ENCODE peak calls at places on chromosomes 3 and 15, in eight cellular contexts. One of them, this sample, is unnamed. For H3K4me1, the result is how much of the 10 kb centered on the place peaks cover.

GRCh38 chr15:34271493-34271892 is 46.7 kb downstream of the EMC4 start:
- DNase-seq in cardiac muscle cell: peak
- DNase-seq in A549: peak
- DNase-seq in A673: no peak
- DNase-seq in lower lobe of right lung: no peak
- DNase-seq in pancreas: no peak
- DNase-seq in body of pancreas: no peak
- DNase-seq in CD8-positive, alpha-beta T cell: no peak
- DNase-seq in this sample: no peak

GRCh38 chr3:126509565-126510322 is 7.8 kb downstream of the UROC1 start:
- DNase-seq in lower lobe of right lung: peak
- DNase-seq in A673: no peak
- DNase-seq in A549: no peak
- DNase-seq in body of pancreas: no peak
- DNase-seq in cardiac muscle cell: no peak
- DNase-seq in pancreas: peak
- DNase-seq in CD8-positive, alpha-beta T cell: no peak
- DNase-seq in this sample: no peak

GRCh38 chr3:146449584-146449983 is 19.8 kb downstream of the PLSCR2 start:
- DNase-seq in cardiac muscle cell: no peak
- DNase-seq in pancreas: no peak
- DNase-seq in lower lobe of right lung: no peak
- DNase-seq in A673: no peak
- DNase-seq in A549: no peak
- DNase-seq in body of pancreas: no peak
- DNase-seq in CD8-positive, alpha-beta T cell: no peak
- DNase-seq in this sample: no peak

GRCh38 chr3:151581046-151581445 is 120.2 kb upstream of the IGSF10 start:
- DNase-seq in A673: peak
- DNase-seq in body of pancreas: no peak
- DNase-seq in cardiac muscle cell: peak
- DNase-seq in lower lobe of right lung: no peak
- DNase-seq in pancreas: no peak
- DNase-seq in A549: no peak
- DNase-seq in CD8-positive, alpha-beta T cell: no peak
- DNase-seq in this sample: no peak

GRCh38 chr15:80507638-80508316 is 103.6 kb downstream of the ARNT2 start:
- DNase-seq in lower lobe of right lung: no peak
- DNase-seq in body of pancreas: no peak
- DNase-seq in CD8-positive, alpha-beta T cell: no peak
- DNase-seq in pancreas: no peak
- DNase-seq in A549: no peak
- DNase-seq in A673: no peak
- DNase-seq in cardiac muscle cell: peak
- DNase-seq in this sample: no peak

GRCh38 chr3:110180733-110181132 is 843.4 kb upstream of the DPPA4 start:
- DNase-seq in CD8-positive, alpha-beta T cell: no peak
- DNase-seq in lower lobe of right lung: no peak
- DNase-seq in A549: no peak
- DNase-seq in cardiac muscle cell: peak
- DNase-seq in pancreas: no peak
- DNase-seq in A673: no peak
- DNase-seq in body of pancreas: peak
- DNase-seq in this sample: no peak

GRCh38 chr15:66215811-66216210 is 37.7 kb downstream of the MEGF11 start:
- DNase-seq in pancreas: no peak
- DNase-seq in cardiac muscle cell: no peak
- DNase-seq in body of pancreas: no peak
- DNase-seq in A673: no peak
- DNase-seq in lower lobe of right lung: no peak
- DNase-seq in CD8-positive, alpha-beta T cell: no peak
- DNase-seq in A549: no peak
- DNase-seq in this sample: no peak

GRCh38 chr15:80977627-80978036 is 12.0 kb downstream of the MESD start:
- DNase-seq in CD8-positive, alpha-beta T cell: no peak
- DNase-seq in cardiac muscle cell: peak
- DNase-seq in lower lobe of right lung: peak
- DNase-seq in pancreas: no peak
- DNase-seq in A673: peak
- DNase-seq in body of pancreas: peak
- DNase-seq in A549: peak
- DNase-seq in this sample: no peak

GRCh38 chr3:12323237-12323636 is 34.4 kb downstream of the PPARG start:
- DNase-seq in A549: no peak
- DNase-seq in body of pancreas: no peak
- DNase-seq in A673: no peak
- DNase-seq in cardiac muscle cell: no peak
- DNase-seq in lower lobe of right lung: no peak
- DNase-seq in CD8-positive, alpha-beta T cell: no peak
- DNase-seq in pancreas: no peak
- DNase-seq in this sample: no peak

GRCh38 chr3:185257334-185257733 is 3.5 kb upstream of the EHHADH start:
- DNase-seq in pancreas: no peak
- DNase-seq in CD8-positive, alpha-beta T cell: no peak
- DNase-seq in A549: no peak
- DNase-seq in body of pancreas: no peak
- DNase-seq in A673: no peak
- DNase-seq in lower lobe of right lung: no peak
- DNase-seq in cardiac muscle cell: no peak
- DNase-seq in this sample: no peak

GRCh38 chr15:97652700-97653167 is 307.8 kb upstream of the ARRDC4 start:
- DNase-seq in A673: peak
- DNase-seq in lower lobe of right lung: no peak
- DNase-seq in CD8-positive, alpha-beta T cell: no peak
- DNase-seq in pancreas: peak
- DNase-seq in cardiac muscle cell: no peak
- DNase-seq in body of pancreas: peak
- DNase-seq in A549: no peak
- DNase-seq in this sample: no peak

GRCh38 chr15:89937365-89938355 is 24.9 kb upstream of the ARPIN start:
- DNase-seq in pancreas: no peak
- DNase-seq in lower lobe of right lung: no peak
- DNase-seq in body of pancreas: no peak
- DNase-seq in cardiac muscle cell: no peak
- DNase-seq in A673: no peak
- DNase-seq in A549: no peak
- DNase-seq in CD8-positive, alpha-beta T cell: no peak
- DNase-seq in this sample: no peak

GRCh38 chr15:41066516-41066915 is 49.6 kb downstream of the INO80 start:
- DNase-seq in A549: no peak
- DNase-seq in cardiac muscle cell: no peak
- DNase-seq in lower lobe of right lung: no peak
- DNase-seq in pancreas: no peak
- DNase-seq in A673: no peak
- DNase-seq in body of pancreas: no peak
- DNase-seq in CD8-positive, alpha-beta T cell: no peak
- DNase-seq in this sample: no peak
- H3K4me3 ChIP-seq in A549: no peak
- H3K4me3 ChIP-seq in cardiac muscle cell: no peak
- H3K4me3 ChIP-seq in lower lobe of right lung: no peak
- H3K4me3 ChIP-seq in pancreas: no peak
- H3K4me3 ChIP-seq in A673: no peak
- H3K4me3 ChIP-seq in body of pancreas: no peak
- H3K4me3 ChIP-seq in CD8-positive, alpha-beta T cell: no peak
- H3K4me3 ChIP-seq in this sample: no peak

DNA sequence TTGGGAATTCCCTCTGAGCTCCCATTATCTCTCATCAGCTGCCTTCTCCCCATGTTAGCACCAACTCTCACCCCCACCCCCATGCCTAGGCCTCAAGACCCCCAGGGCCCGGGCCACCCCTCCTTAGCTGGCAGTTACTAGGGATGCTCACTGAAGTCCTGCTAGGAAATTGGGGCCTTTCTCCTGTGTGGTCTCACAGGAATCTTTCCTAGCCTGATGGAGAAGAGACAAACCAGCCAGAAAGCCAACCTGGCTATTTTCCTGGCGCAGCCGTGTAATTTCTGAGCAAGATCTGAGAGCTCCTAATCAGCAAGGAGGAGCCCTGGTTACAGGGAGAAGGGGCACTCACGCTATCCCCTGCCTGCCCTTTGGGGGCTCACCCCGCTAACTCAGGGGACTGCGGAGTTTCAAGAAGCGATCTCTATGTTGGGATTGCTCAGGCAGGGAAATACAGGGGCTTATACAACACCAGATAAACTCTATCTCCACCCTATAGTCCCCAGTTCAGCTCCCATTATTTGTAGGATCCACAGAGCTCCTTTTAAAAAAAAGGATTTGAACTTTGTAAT is 25.1 kb downstream of the NR2F2 start:
- DNase-seq in CD8-positive, alpha-beta T cell: no peak
- DNase-seq in A549: no peak
- DNase-seq in A673: no peak
- DNase-seq in cardiac muscle cell: no peak
- DNase-seq in pancreas: no peak
- DNase-seq in lower lobe of right lung: no peak
- DNase-seq in body of pancreas: no peak
- DNase-seq in this sample: no peak
- H3K4me1 ChIP-seq in CD8-positive, alpha-beta T cell: under half
- H3K4me1 ChIP-seq in A549: under half
- H3K4me1 ChIP-seq in A673: half or more
- H3K4me1 ChIP-seq in cardiac muscle cell: under half
- H3K4me1 ChIP-seq in pancreas: under half
- H3K4me1 ChIP-seq in lower lobe of right lung: under half
- H3K4me1 ChIP-seq in body of pancreas: under half
- H3K4me1 ChIP-seq in this sample: under half

DNA sequence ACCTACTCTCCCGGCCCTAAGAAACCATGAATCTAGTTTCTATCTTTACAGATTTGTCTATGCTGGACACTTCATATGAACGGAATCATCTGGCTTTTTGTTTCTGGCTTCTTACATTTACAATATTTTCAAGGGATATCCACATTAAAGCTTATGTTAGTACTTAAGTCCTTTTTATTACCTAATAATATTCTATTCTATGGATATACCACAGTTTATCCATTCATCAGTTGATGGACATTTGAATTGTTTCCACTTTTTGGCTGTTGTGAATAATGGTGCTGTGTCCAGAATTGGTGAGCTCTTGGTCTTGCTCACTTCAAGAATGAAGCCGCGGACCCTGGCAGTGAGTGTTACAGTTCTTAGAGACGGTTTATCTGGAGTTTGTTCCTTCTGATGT is 42.6 kb downstream of the ARHGAP31 start:
- DNase-seq in pancreas: no peak
- DNase-seq in A673: no peak
- DNase-seq in body of pancreas: no peak
- DNase-seq in CD8-positive, alpha-beta T cell: no peak
- DNase-seq in cardiac muscle cell: no peak
- DNase-seq in A549: no peak
- DNase-seq in lower lobe of right lung: no peak
- DNase-seq in this sample: no peak
- TF ChIP-seq CTCF in pancreas: no peak
- TF ChIP-seq CTCF in A673: no peak
- TF ChIP-seq CTCF in body of pancreas: no peak
- TF ChIP-seq CTCF in CD8-positive, alpha-beta T cell: no peak
- TF ChIP-seq CTCF in cardiac muscle cell: no peak
- TF ChIP-seq CTCF in A549: no peak
- TF ChIP-seq CTCF in lower lobe of right lung: no peak
- TF ChIP-seq CTCF in this sample: no peak

DNA sequence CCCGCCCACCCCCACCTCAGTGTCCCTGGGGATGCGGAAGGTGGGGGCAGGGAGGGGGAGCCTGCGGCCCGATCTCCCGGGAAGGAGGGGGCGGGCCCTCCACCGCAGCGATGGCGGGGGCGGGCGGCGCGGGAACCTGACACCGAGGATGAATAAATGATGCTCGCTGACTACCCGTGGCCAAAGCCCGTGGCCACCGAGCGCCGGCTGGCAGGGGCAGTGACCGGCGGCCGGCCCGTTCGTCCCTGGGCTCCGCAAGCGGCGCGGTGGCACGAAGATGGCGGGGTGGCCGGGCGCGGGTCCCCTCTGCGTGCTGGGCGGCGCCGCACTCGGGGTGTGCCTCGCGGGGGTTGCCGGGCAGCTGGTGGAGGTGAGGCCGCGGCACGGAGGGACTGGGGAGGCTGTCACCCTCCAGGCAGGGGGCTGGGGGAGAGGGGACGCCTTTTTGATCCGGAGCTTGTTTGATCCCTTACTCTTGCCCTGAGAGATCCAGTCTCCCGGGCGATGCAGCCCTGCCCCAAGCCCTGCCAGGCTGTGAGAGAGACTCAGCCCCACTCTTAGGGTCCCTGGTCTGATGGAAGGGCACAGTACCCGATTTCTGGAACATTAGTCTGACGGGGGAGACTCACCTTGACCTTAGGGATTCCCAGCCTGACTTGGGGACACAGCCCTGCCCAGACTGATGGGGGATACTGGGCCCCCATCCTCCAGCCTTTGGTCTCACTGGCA is at the start of gene TMIE:
- DNase-seq in A673: no peak
- DNase-seq in lower lobe of right lung: no peak
- DNase-seq in cardiac muscle cell: no peak
- DNase-seq in A549: no peak
- DNase-seq in CD8-positive, alpha-beta T cell: no peak
- DNase-seq in body of pancreas: no peak
- DNase-seq in pancreas: peak
- DNase-seq in this sample: no peak
- H3K4me3 ChIP-seq in A673: peak
- H3K4me3 ChIP-seq in lower lobe of right lung: peak
- H3K4me3 ChIP-seq in cardiac muscle cell: peak
- H3K4me3 ChIP-seq in A549: peak
- H3K4me3 ChIP-seq in CD8-positive, alpha-beta T cell: no peak
- H3K4me3 ChIP-seq in body of pancreas: no peak
- H3K4me3 ChIP-seq in pancreas: peak
- H3K4me3 ChIP-seq in this sample: no peak

DNA sequence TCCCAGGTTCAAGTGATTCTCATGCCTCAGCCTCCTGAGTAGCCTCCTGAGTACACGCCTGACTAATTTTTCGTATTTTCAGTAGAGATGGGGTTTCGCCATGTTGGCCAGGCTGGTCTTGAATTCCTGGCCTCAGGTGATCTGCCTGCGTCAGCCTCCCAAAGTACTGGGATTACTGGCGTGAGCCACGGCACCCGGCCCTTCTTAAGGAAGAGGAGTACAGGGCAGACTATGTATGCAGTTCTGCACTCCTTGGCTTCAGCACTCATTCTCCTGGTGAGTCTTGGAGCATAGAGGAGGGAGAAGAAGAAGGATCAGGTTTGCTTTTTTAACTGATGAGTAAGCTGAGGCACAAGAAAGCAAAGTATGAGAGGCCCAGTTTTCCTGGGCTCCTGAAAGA is 99.8 kb upstream of the HACD2 start:
- DNase-seq in A549: no peak
- DNase-seq in lower lobe of right lung: no peak
- DNase-seq in cardiac muscle cell: no peak
- DNase-seq in pancreas: no peak
- DNase-seq in CD8-positive, alpha-beta T cell: no peak
- DNase-seq in body of pancreas: no peak
- DNase-seq in A673: no peak
- DNase-seq in this sample: no peak
- H3K4me1 ChIP-seq in A549: under half
- H3K4me1 ChIP-seq in lower lobe of right lung: under half
- H3K4me1 ChIP-seq in cardiac muscle cell: under half
- H3K4me1 ChIP-seq in pancreas: under half
- H3K4me1 ChIP-seq in CD8-positive, alpha-beta T cell: under half
- H3K4me1 ChIP-seq in body of pancreas: under half
- H3K4me1 ChIP-seq in A673: under half
- H3K4me1 ChIP-seq in this sample: under half